ENCODE peak calls at places on chromosomes 7 and 10, in eight cellular contexts. D is adrenal gland, A is heart left ventricle, O is psoas muscle, T is fibroblast of the aortic adventitia, R is fibroblast of lung, Z is GM12865, I is tibial artery. Q is an unnamed sample.

GRCh38 chr7:108308913-108309312 is 147.3 kb downstream of the NRCAM start:
- DNase-seq in D (no peak), A (no peak), O (no peak), T (peak), R (peak), Z (peak), I (no peak), Q (peak)

GRCh38 chr10:20975236-20975635 is 78.1 kb upstream of the NEBL start:
- DNase-seq in D (no peak), A (no peak), O (no peak), T (no peak), R (no peak), Z (peak), I (no peak), Q (no peak)

GRCh38 chr10:23364378-23364777 is 19.8 kb upstream of the C10orf67 start:
- DNase-seq in D (no peak), A (no peak), O (no peak), T (no peak), R (no peak), Z (peak), I (no peak), Q (no peak)

GRCh38 chr7:135718794-135719436 is 9.1 kb downstream of the SLC13A4 start:
- DNase-seq in D (no peak), A (no peak), O (no peak), T (no peak), R (no peak), Z (no peak), I (no peak), Q (no peak)

GRCh38 chr7:141700848-141701371 is 1.1 kb downstream of the DENND11 start:
- DNase-seq in D (no peak), A (no peak), O (no peak), T (no peak), R (no peak), Z (no peak), I (no peak), Q (no peak)

GRCh38 chr10:99329891-99330674 is 927 bp downstream of the CNNM1 start:
- DNase-seq in D (peak), A (no peak), O (peak), T (no peak), R (peak), Z (no peak), I (no peak), Q (peak)

GRCh38 chr10:132395704-132396494 is 1.1 kb upstream of the PWWP2B start:
- DNase-seq in D (peak), A (peak), O (peak), T (no peak), R (peak), Z (no peak), I (peak), Q (no peak)

GRCh38 chr10:6135589-6136168 is 46.8 kb downstream of the RBM17 start:
- DNase-seq in D (no peak), A (no peak), O (no peak), T (no peak), R (no peak), Z (no peak), I (no peak), Q (no peak)

GRCh38 chr7:4134204-4134603 is 547.9 kb upstream of the FOXK1 start:
- DNase-seq in D (no peak), A (no peak), O (no peak), T (no peak), R (no peak), Z (no peak), I (peak), Q (no peak)

GRCh38 chr10:89793649-89794254 is 92.4 kb downstream of the KIF20B start:
- DNase-seq in D (peak), A (no peak), O (no peak), T (peak), R (peak), Z (peak), I (no peak), Q (peak)

GRCh38 chr10:125911990-125912389 is 15.6 kb downstream of the FANK1 start:
- DNase-seq in D (no peak), A (no peak), O (no peak), T (no peak), R (no peak), Z (no peak), I (no peak), Q (no peak)

GRCh38 chr7:133552079-133552478 is 299.2 kb downstream of the EXOC4 start:
- DNase-seq in D (no peak), A (no peak), O (no peak), T (no peak), R (no peak), Z (no peak), I (no peak), Q (no peak)

GRCh38 chr10:57336865-57337264 is 930.8 kb downstream of the IPMK start:
- DNase-seq in D (no peak), A (no peak), O (no peak), T (no peak), R (no peak), Z (no peak), I (no peak), Q (no peak)

GRCh38 chr10:28215930-28216329 is 86.9 kb downstream of the MPP7 start:
- DNase-seq in D (no peak), A (no peak), O (no peak), T (no peak), R (no peak), Z (no peak), I (no peak), Q (no peak)

GRCh38 chr10:77093126-77093525 is 544.5 kb downstream of the KCNMA1 start:
- DNase-seq in D (no peak), A (no peak), O (no peak), T (no peak), R (no peak), Z (no peak), I (no peak), Q (no peak)

GRCh38 chr10:6721964-6722615 is 142.0 kb upstream of the PRKCQ start:
- DNase-seq in D (no peak), A (no peak), O (no peak), T (peak), R (peak), Z (no peak), I (no peak), Q (peak)

GRCh38 chr10:69486922-69487730 is 35.9 kb downstream of the TSPAN15 start:
- DNase-seq in D (no peak), A (no peak), O (peak), T (no peak), R (no peak), Z (no peak), I (no peak), Q (peak)

GRCh38 chr7:975702-976473 is 539 bp upstream of the COX19 start:
- DNase-seq in D (no peak), A (peak), O (no peak), T (no peak), R (no peak), Z (no peak), I (no peak), Q (no peak)

GRCh38 chr10:13739178-13739577 is 152.4 kb downstream of the PRPF18 start:
- DNase-seq in D (no peak), A (no peak), O (no peak), T (no peak), R (no peak), Z (no peak), I (no peak), Q (no peak)

GRCh38 chr7:101678713-101679112 is 49.6 kb upstream of the MYL10 start:
- DNase-seq in D (no peak), A (peak), O (no peak), T (peak), R (peak), Z (no peak), I (no peak), Q (no peak)

GRCh38 chr7:139183878-139184338 is 47.1 kb upstream of the UBN2 start:
- DNase-seq in D (no peak), A (no peak), O (no peak), T (no peak), R (no peak), Z (no peak), I (no peak), Q (no peak)

GRCh38 chr7:55065511-55066229 is 46.9 kb downstream of the EGFR start:
- DNase-seq in D (no peak), A (no peak), O (no peak), T (peak), R (peak), Z (peak), I (no peak), Q (peak)

GRCh38 chr7:55066479-55066878 is 47.7 kb downstream of the EGFR start:
- DNase-seq in D (no peak), A (no peak), O (no peak), T (no peak), R (peak), Z (no peak), I (no peak), Q (no peak)

GRCh38 chr7:55066938-55067337 is 48.1 kb downstream of the EGFR start:
- DNase-seq in D (no peak), A (no peak), O (no peak), T (no peak), R (no peak), Z (no peak), I (no peak), Q (no peak)

GRCh38 chr7:55063633-55064032 is 44.8 kb downstream of the EGFR start:
- DNase-seq in D (no peak), A (no peak), O (no peak), T (no peak), R (peak), Z (no peak), I (no peak), Q (peak)

DNA sequence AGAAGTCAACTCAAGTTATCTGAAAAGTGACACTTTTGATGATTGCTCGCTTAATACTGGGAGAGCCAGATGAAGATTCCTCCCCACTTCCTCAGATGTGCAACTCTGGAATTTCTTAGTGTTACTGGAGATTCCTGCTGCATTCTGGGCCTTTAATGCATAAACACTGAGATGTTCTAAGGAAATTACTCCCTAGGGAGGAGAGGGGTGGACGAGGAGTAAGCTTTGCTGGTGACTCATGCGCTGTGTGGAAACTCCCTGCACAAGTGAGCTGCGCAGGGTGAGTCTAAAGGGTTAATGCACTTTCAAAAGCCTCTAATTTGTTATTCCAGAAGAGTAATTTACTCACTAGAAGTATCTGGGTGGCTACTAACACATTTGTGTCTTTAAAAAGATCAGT is 46.3 kb downstream of the EGFR start:
- DNase-seq in D (no peak), A (no peak), O (peak), T (peak), R (peak), Z (peak), I (no peak), Q (peak)
- H3K4me3 ChIP-seq in D (no peak), A (no peak), O (peak), T (no peak), R (no peak), Z (no peak), I (no peak), Q (no peak)

DNA sequence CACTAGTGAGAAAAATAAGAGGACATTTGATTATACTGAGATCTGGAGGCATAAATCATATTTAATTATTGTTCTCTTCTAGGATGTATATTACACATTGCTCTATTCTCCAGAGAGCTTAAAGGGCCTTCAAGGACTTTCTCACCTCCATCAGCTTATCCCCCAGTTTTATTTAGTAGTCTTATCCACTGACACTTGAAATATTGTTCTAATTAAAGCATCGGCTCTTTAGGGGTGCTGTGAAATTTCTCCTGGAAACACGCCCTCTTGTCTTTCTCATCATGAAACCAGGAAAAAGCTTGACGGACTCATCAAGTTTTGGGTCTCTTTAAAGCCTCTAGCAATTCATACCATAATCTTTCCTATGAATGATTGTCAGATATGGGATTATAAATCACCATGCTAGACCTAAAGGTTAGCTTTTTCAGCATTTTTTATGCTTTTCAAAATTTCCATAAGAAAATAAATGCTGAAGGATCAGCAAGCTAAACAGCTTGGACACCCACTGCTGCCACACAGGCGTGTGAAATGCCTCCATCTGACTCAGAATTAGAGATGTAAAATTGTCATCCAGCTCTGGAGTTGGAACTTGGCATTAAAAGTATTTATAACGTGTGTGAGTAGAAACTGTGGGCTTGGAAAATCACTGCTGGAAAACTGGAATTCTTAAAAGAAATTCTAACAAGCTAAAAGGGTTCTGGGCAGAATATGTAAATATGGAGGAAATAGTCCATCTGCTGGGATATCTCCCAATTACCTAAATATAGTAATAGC is 216.3 kb downstream of the CHRM2 start:
- DNase-seq in D (no peak), A (no peak), O (no peak), T (peak), R (peak), Z (no peak), I (no peak), Q (no peak)
- TF ChIP-seq CTCF in D (no peak), A (no peak), O (no peak), T (no peak), R (no peak), Z (no peak), I (no peak), Q (no peak)

GRCh38 chr10:92591550-92592140 is 1.3 kb upstream of the KIF11 start:
- DNase-seq in D (peak), A (peak), O (peak), T (peak), R (peak), Z (peak), I (peak), Q (peak)
- H3K4me3 ChIP-seq in D (no peak), A (peak), O (peak), T (peak), R (peak), Z (peak), I (peak), Q (peak)

GRCh38 chr10:114879541-114880158 is 58.1 kb downstream of the FHIP2A start:
- DNase-seq in D (no peak), A (no peak), O (no peak), T (peak), R (peak), Z (peak), I (no peak), Q (peak)
- TF ChIP-seq CTCF in D (peak), A (peak), O (peak), T (peak), R (peak), Z (peak), I (peak), Q (peak)

GRCh38 chr10:119251315-119251708 is 43.9 kb downstream of the GRK5 start:
- DNase-seq in D (no peak), A (no peak), O (no peak), T (peak), R (peak), Z (no peak), I (no peak), Q (no peak)
- H3K4me3 ChIP-seq in D (no peak), A (no peak), O (no peak), T (no peak), R (no peak), Z (no peak), I (no peak), Q (no peak)

GRCh38 chr7:12982178-12982577 is 294.7 kb downstream of the ARL4A start:
- DNase-seq in D (no peak), A (no peak), O (no peak), T (no peak), R (no peak), Z (no peak), I (no peak), Q (no peak)
- TF ChIP-seq CTCF in D (no peak), A (no peak), O (no peak), T (no peak), R (no peak), Z (no peak), I (no peak), Q (no peak)

GRCh38 chr7:111362660-111363059 is 199.6 kb downstream of the IMMP2L start:
- DNase-seq in D (no peak), A (no peak), O (no peak), T (peak), R (peak), Z (no peak), I (no peak), Q (peak)
- H3K4me3 ChIP-seq in D (no peak), A (no peak), O (no peak), T (no peak), R (no peak), Z (no peak), I (no peak), Q (no peak)

GRCh38 chr7:84055904-84056615 is 138.5 kb downstream of the SEMA3A start:
- DNase-seq in D (no peak), A (no peak), O (no peak), T (peak), R (peak), Z (no peak), I (no peak), Q (peak)
- TF ChIP-seq CTCF in D (no peak), A (no peak), O (no peak), T (no peak), R (no peak), Z (no peak), I (no peak), Q (no peak)

DNA sequence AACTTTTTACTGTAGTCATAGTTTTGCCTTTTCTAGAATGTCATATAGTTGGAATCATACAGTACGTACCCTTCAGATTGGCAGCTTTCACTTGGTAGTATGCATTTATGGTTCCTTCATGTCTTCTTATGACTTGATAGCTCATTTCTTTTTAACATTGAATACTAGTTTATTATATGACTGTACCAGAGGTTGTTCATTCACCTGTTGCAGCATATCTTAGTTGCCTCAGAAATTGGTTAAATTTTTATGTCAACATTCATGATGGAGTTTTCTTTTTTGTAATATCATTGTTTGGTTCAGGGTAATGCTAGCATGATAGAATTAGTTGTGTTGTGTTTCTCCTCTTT is 94.8 kb upstream of the CDK13 start:
- DNase-seq in D (no peak), A (no peak), O (no peak), T (no peak), R (no peak), Z (no peak), I (no peak), Q (no peak)
- H3K4me3 ChIP-seq in D (no peak), A (peak), O (peak), T (peak), R (peak), Z (no peak), I (peak), Q (no peak)